ENCODE peak calls at places on chromosomes 16 and 17, in eight cellular contexts. E is tibial artery; G is NCI-H187 treated with DMSO at 0.1 percent for 48 hours; H is stimulated activated CD8-positive, alpha-beta memory T cell treated with anti-CD3 and anti-CD28 coated beads, Interleukin-7, amount 100 ng/mL, for 1 hour; T is MM.1S; I is activated naive CD8-positive, alpha-beta T cell treated with anti-CD3 and anti-CD28 coated beads, Interleukin-2, amount 10 ng/mL, durations not matched to agents 7 days and 5 days; C is pancreas; U is occipital lobe. K is an unnamed sample.
A peak's percentile ranks its signal among the peaks of the same experiment; 100 is the strongest.

GRCh38 chr17:29686998-29687397 is 64.3 kb upstream of the CORO6 start:
- DNase-seq in T (no peak), E (no peak), G (no peak), I (no peak), H (no peak), C (no peak), U (no peak), K (no peak)

GRCh38 chr17:8941980-8942617 is 23.4 kb downstream of the PIK3R5 start:
- DNase-seq in E (no peak), H (no peak), T (no peak), G (no peak), U (no peak), C (no peak), I (peak; percentile 57), K (no peak)

GRCh38 chr17:50798424-50799344 is 31.4 kb upstream of the ANKRD40CL start:
- DNase-seq in E (no peak), C (no peak), I (no peak), H (no peak), U (no peak), G (no peak), T (no peak), K (no peak)

GRCh38 chr16:50301626-50302471 is 35.5 kb downstream of the ADCY7 start:
- DNase-seq in G (no peak), E (peak; percentile 80), T (no peak), C (peak; percentile 13), U (no peak), I (peak; percentile 20), H (no peak), K (no peak)

GRCh38 chr17:9244066-9245052 is 223.0 kb downstream of the NTN1 start:
- DNase-seq in C (no peak), U (no peak), I (no peak), G (no peak), T (no peak), E (peak; percentile 92), H (no peak), K (no peak)

GRCh38 chr16:13322357-13322756 is 421.0 kb downstream of the SHISA9 start:
- DNase-seq in G (no peak), C (no peak), T (no peak), H (no peak), I (no peak), E (no peak), U (no peak), K (no peak)

GRCh38 chr17:41392278-41392677 is 5.1 kb downstream of the KRT31 start:
- DNase-seq in C (no peak), H (no peak), E (no peak), T (no peak), I (no peak), G (no peak), U (no peak), K (no peak)

GRCh38 chr17:42766124-42766523 is 5.1 kb downstream of the RAMP2 start:
- DNase-seq in T (no peak), H (no peak), E (no peak), C (no peak), I (no peak), G (no peak), U (no peak), K (no peak)

GRCh38 chr17:81828656-81829055 is 4.4 kb downstream of the MCRIP1 start:
- DNase-seq in H (no peak), U (no peak), E (no peak), G (no peak), C (no peak), I (no peak), T (no peak), K (no peak)

GRCh38 chr16:21263640-21264211 is 14.4 kb downstream of the CRYM start:
- DNase-seq in E (no peak), C (no peak), U (no peak), G (no peak), I (no peak), H (no peak), T (peak; percentile 33), K (no peak)

GRCh38 chr16:86391987-86392386 is 118.3 kb upstream of the FOXF1 start:
- DNase-seq in E (no peak), T (no peak), U (no peak), G (no peak), H (no peak), C (no peak), I (no peak), K (no peak)

GRCh38 chr16:74770826-74771526 is 3.6 kb downstream of the FA2H start:
- DNase-seq in C (no peak), T (no peak), H (no peak), U (no peak), G (no peak), I (no peak), E (no peak), K (no peak)

GRCh38 chr17:42283241-42284019 is 4.9 kb upstream of the STAT5A start:
- DNase-seq in U (no peak), H (no peak), G (no peak), T (no peak), E (no peak), I (peak; percentile 21), C (no peak), K (no peak)

GRCh38 chr17:63752707-63753106 is 11.1 kb upstream of the STRADA start:
- DNase-seq in T (no peak), H (no peak), U (no peak), I (no peak), G (no peak), E (no peak), C (no peak), K (no peak)

GRCh38 chr17:17537311-17538099 is 41.3 kb upstream of the RASD1 start:
- DNase-seq in E (no peak), T (no peak), H (no peak), U (no peak), C (no peak), G (no peak), I (no peak), K (no peak)

GRCh38 chr16:84496991-84497390 is 7.5 kb downstream of the MEAK7 start:
- DNase-seq in H (no peak), U (no peak), I (no peak), T (no peak), C (no peak), E (peak; percentile 3), G (no peak), K (no peak)

GRCh38 chr17:10048951-10049350 is 143.9 kb upstream of the RCVRN start:
- DNase-seq in T (no peak), U (peak; percentile 41), G (no peak), C (no peak), I (no peak), E (no peak), H (no peak), K (no peak)

GRCh38 chr17:51118330-51119195 is 2.1 kb downstream of the SPAG9 start:
- DNase-seq in I (no peak), T (no peak), H (no peak), C (peak; percentile 82), E (peak; percentile 53), G (peak; percentile 29), U (no peak), K (no peak)

GRCh38 chr17:14688134-14688533 is 387.3 kb downstream of the HS3ST3B1 start:
- DNase-seq in H (no peak), C (no peak), T (no peak), U (no peak), G (no peak), E (no peak), I (no peak), K (no peak)

GRCh38 chr16:64468515-64469090 is 653.3 kb downstream of the CDH11 start:
- DNase-seq in C (no peak), E (no peak), U (no peak), I (no peak), G (no peak), H (no peak), T (no peak), K (no peak)

GRCh38 chr17:55567240-55568216 is 56.3 kb upstream of the SMIM36 start:
- DNase-seq in E (no peak), U (no peak), C (no peak), I (no peak), T (no peak), G (no peak), H (no peak), K (no peak)

GRCh38 chr16:11562941-11563340 is 23.8 kb downstream of the LITAF start:
- DNase-seq in T (no peak), C (no peak), U (no peak), I (no peak), H (no peak), E (no peak), G (no peak), K (no peak)

GRCh38 chr17:28951428-28951990 is at the start of gene PHF12:
- DNase-seq in C (peak; percentile 100), T (peak; percentile 100), H (peak; percentile 99), I (peak; percentile 98), E (peak; percentile 100), U (peak; percentile 98), G (peak; percentile 98), K (peak; percentile 99)

GRCh38 chr16:17914168-17914567 is 422.4 kb downstream of the NPIPA8 start:
- DNase-seq in E (no peak), I (no peak), C (no peak), H (no peak), G (no peak), T (no peak), U (no peak), K (no peak)

GRCh38 chr17:31488264-31488981 is 96.9 kb downstream of the RAB11FIP4 start:
- DNase-seq in I (peak; percentile 66), U (no peak), E (no peak), C (peak; percentile 70), H (no peak), T (peak; percentile 34), G (no peak), K (no peak)

GRCh38 chr17:43043306-43043705 is 18.3 kb downstream of the RND2 start:
- DNase-seq in E (no peak), U (no peak), T (no peak), G (no peak), H (no peak), C (no peak), I (no peak), K (no peak)

GRCh38 chr16:87437327-87437726 is 45.2 kb downstream of the MAP1LC3B start:
- DNase-seq in C (no peak), I (no peak), E (no peak), T (no peak), G (no peak), U (no peak), H (no peak), K (no peak)

GRCh38 chr16:7137560-7138330 is 194.9 kb upstream of the RBFOX1 start:
- DNase-seq in E (no peak), H (no peak), C (no peak), T (no peak), G (no peak), I (no peak), U (no peak), K (no peak)

GRCh38 chr17:68290955-68291835 is at the start of the genes ARSG and SLC16A6:
- DNase-seq in U (peak; percentile 55), T (peak; percentile 87), H (peak; percentile 58), G (no peak), E (no peak), I (peak; percentile 92), C (peak; percentile 43), K (peak; percentile 80)

K was measured in caudate nucleus.